ENCODE peak calls at places on chromosome 9, in eight cellular contexts. C is A549; N is activated CD8-positive, alpha-beta memory T cell treated with anti-CD3 and anti-CD28 coated beads, Interleukin-2, amount 50 U/mL, for 48 hours; D is HT1080; Y is colonic mucosa; M is endothelial cell; Q is EH; I is mucosa of descending colon. K is an unnamed sample.

GRCh38 chr9:32918628-32919027 is 82.8 kb downstream of the APTX start:
- DNase-seq in C (no peak), N (no peak), D (no peak), Y (no peak), M (no peak), Q (no peak), I (no peak), K (no peak)

GRCh38 chr9:129235041-129235930 is 57.2 kb upstream of the IER5L start:
- DNase-seq in C (no peak), N (no peak), D (no peak), Y (no peak), M (no peak), Q (no peak), I (peak; percentile 46), K (no peak)

GRCh38 chr9:122195875-122196274 is 32.9 kb downstream of the LHX6 start:
- DNase-seq in C (no peak), N (no peak), D (no peak), Y (no peak), M (no peak), Q (no peak), I (no peak), K (no peak)

GRCh38 chr9:123450096-123450495 is 94.1 kb downstream of the CRB2 start:
- DNase-seq in C (no peak), N (peak; percentile 28), D (no peak), Y (no peak), M (no peak), Q (no peak), I (no peak), K (no peak)

GRCh38 chr9:138071292-138071691 is 193.7 kb downstream of the CACNA1B start:
- DNase-seq in C (no peak), N (no peak), D (no peak), Y (no peak), M (no peak), Q (no peak), I (no peak), K (no peak)

GRCh38 chr9:136525841-136526499 is 19.9 kb downstream of the NOTCH1 start:
- DNase-seq in C (no peak), N (no peak), D (no peak), Y (peak; percentile 64), M (no peak), Q (no peak), I (no peak), K (no peak)

GRCh38 chr9:69951411-69951810 is 92.2 kb upstream of the MAMDC2 start:
- DNase-seq in C (no peak), N (no peak), D (peak; percentile 74), Y (no peak), M (no peak), Q (peak; percentile 80), I (no peak), K (no peak)

GRCh38 chr9:116234091-116234490 is 80.5 kb downstream of the PAPPA start:
- DNase-seq in C (peak; percentile 38), N (no peak), D (peak; percentile 97), Y (no peak), M (no peak), Q (peak; percentile 100), I (no peak), K (no peak)

GRCh38 chr9:81266674-81267073 is 422.7 kb downstream of the TLE1 start:
- DNase-seq in C (no peak), N (no peak), D (peak; percentile 7), Y (no peak), M (no peak), Q (no peak), I (no peak), K (no peak)

GRCh38 chr9:13049223-13049622 is 230.3 kb downstream of the MPDZ start:
- DNase-seq in C (no peak), N (no peak), D (no peak), Y (no peak), M (no peak), Q (peak; percentile 3), I (no peak), K (no peak)

GRCh38 chr9:38226491-38226951 is 157.5 kb upstream of the SHB start:
- DNase-seq in C (no peak), N (no peak), D (no peak), Y (no peak), M (no peak), Q (no peak), I (no peak), K (peak; percentile 32)

GRCh38 chr9:133589454-133590227 is 19.5 kb downstream of the FAM163B start:
- DNase-seq in C (no peak), N (peak; percentile 84), D (no peak), Y (no peak), M (no peak), Q (no peak), I (no peak), K (no peak)

GRCh38 chr9:106920701-106921283 is 57.8 kb downstream of the ZNF462 start:
- DNase-seq in C (no peak), N (no peak), D (peak; percentile 35), Y (peak; percentile 73), M (no peak), Q (peak; percentile 32), I (no peak), K (peak; percentile 99)

GRCh38 chr9:97808972-97809371 is 44.1 kb upstream of the FOXE1 start:
- DNase-seq in C (no peak), N (no peak), D (no peak), Y (no peak), M (no peak), Q (peak; percentile 31), I (no peak), K (no peak)

GRCh38 chr9:84382728-84383127 is 42.2 kb upstream of the SLC28A3 start:
- DNase-seq in C (no peak), N (no peak), D (no peak), Y (no peak), M (no peak), Q (no peak), I (no peak), K (no peak)

GRCh38 chr9:110183208-110184145 is 24.5 kb downstream of the C9orf152 start:
- DNase-seq in C (peak; percentile 79), N (peak; percentile 57), D (peak; percentile 50), Y (peak; percentile 87), M (peak; percentile 70), Q (peak; percentile 73), I (no peak), K (peak; percentile 76)

GRCh38 chr9:102499468-102499867 is 495.7 kb upstream of the CYLC2 start:
- DNase-seq in C (no peak), N (no peak), D (peak; percentile 90), Y (no peak), M (no peak), Q (no peak), I (no peak), K (no peak)

GRCh38 chr9:108885643-108886348 is 23.7 kb downstream of the ACTL7A start:
- DNase-seq in C (peak; percentile 52), N (peak; percentile 68), D (peak; percentile 91), Y (peak; percentile 42), M (no peak), Q (peak; percentile 57), I (no peak), K (peak; percentile 23)

GRCh38 chr9:92770005-92770995 is 5.7 kb upstream of the BICD2 start:
- DNase-seq in C (no peak), N (no peak), D (no peak), Y (peak; percentile 46), M (no peak), Q (no peak), I (no peak), K (no peak)

GRCh38 chr9:76451234-76451633 is 7.7 kb upstream of the GCNT1 start:
- DNase-seq in C (no peak), N (no peak), D (peak; percentile 48), Y (no peak), M (no peak), Q (peak; percentile 82), I (no peak), K (no peak)